ENCODE peak calls at places on chromosomes 6 and 20, in seven cellular contexts. I is SJCRH30, L is mesendoderm, N is upper lobe of right lung, Z is lower lobe of right lung, Q is heart left ventricle, W is IMR-90. G is an unnamed sample. For H3K4me1, the result is how much of the 10 kb centered on the place peaks cover.

GRCh38 chr6:144008501-144009245 is 614 bp upstream of the PLAGL1 start:
- DNase-seq in N (peak), Q (no peak), L (peak), W (no peak), I (peak), Z (peak), G (no peak)

GRCh38 chr6:82385102-82385501 is 21.5 kb downstream of the TPBG start:
- DNase-seq in L (peak), I (no peak), W (no peak), Z (no peak), N (no peak), Q (no peak), G (no peak)

GRCh38 chr6:138614151-138614550 is 114.9 kb upstream of the NHSL1 start:
- DNase-seq in N (no peak), I (no peak), L (no peak), W (peak), Q (no peak), Z (no peak), G (no peak)

GRCh38 chr6:100808638-100809275 is 72.4 kb downstream of the ASCC3 start:
- DNase-seq in I (no peak), Q (no peak), L (no peak), Z (no peak), W (peak), N (no peak), G (no peak)

GRCh38 chr6:40627316-40627715 is 40.2 kb upstream of the LRFN2 start:
- DNase-seq in Q (no peak), L (no peak), I (peak), Z (no peak), N (no peak), W (no peak), G (no peak)

GRCh38 chr6:132768051-132768517 is 10.4 kb upstream of the VNN2 start:
- DNase-seq in Z (peak), L (peak), W (no peak), N (peak), Q (peak), I (peak), G (peak)

GRCh38 chr6:158698876-158699440 is 49.1 kb downstream of the SYTL3 start:
- DNase-seq in L (no peak), Z (peak), W (peak), Q (no peak), N (peak), I (no peak), G (no peak)

GRCh38 chr6:147390909-147391536 is 117.5 kb upstream of the SAMD5 start:
- DNase-seq in I (peak), W (peak), N (no peak), Z (no peak), Q (no peak), L (peak), G (no peak)

GRCh38 chr6:71383891-71384489 is 95.4 kb downstream of the OGFRL1 start:
- DNase-seq in L (peak), I (peak), Q (no peak), Z (no peak), W (peak), N (no peak), G (no peak)

GRCh38 chr6:135739288-135739687 is 112.2 kb upstream of the PDE7B start:
- DNase-seq in Q (no peak), L (no peak), Z (no peak), W (peak), I (no peak), N (no peak), G (no peak)

GRCh38 chr6:126539022-126539421 is 199.1 kb downstream of the CENPW start:
- DNase-seq in Z (no peak), I (no peak), N (no peak), W (peak), L (no peak), Q (no peak), G (no peak)

GRCh38 chr6:77290798-77291197 is 172.5 kb downstream of the HTR1B start:
- DNase-seq in W (peak), Q (no peak), L (no peak), N (no peak), I (no peak), Z (no peak), G (no peak)

GRCh38 chr6:125193208-125193607 is 39.6 kb downstream of the TPD52L1 start:
- DNase-seq in Q (no peak), I (no peak), N (no peak), L (no peak), W (no peak), Z (no peak), G (peak)

GRCh38 chr6:110307368-110307767 is 50.8 kb downstream of the METTL24 start:
- DNase-seq in L (no peak), W (no peak), I (no peak), N (no peak), Q (no peak), Z (no peak), G (no peak)

GRCh38 chr6:132261354-132261753 is 139.9 kb downstream of the MOXD1 start:
- DNase-seq in W (peak), Q (no peak), N (no peak), L (no peak), I (peak), Z (no peak), G (no peak)

DNA sequence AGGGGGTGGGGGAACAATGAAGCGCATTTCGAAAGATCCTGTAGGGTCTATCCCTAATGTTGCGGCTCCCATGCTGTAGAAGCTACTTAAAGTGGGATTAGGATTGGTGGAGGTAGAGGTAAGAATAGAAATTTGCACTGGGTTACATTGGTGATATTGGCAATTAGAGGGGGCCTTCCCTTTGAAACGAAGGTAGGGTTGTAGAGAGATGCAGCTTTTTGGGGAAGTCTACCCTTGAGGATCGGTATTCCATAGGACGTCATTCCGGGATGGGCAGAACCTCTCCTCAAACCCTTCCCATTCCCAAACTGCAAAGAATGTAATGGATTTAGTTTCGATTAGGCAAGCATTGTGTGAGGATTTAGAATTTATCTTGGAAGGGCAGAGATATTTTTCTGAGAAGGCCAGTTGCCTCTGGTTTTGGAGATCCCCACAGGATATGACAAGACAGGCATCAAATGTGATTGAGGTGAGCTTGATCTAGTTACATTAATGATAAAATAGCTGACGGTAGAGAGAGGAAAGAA is 5.4 kb upstream of the ZNFX1 start:
- DNase-seq in W (no peak), L (peak), I (peak), N (no peak), Z (no peak), Q (no peak), G (no peak)
- H3K4me1 ChIP-seq in W (under half), L (under half), I (half or more), N (under half), Z (half or more), Q (under half), G (under half)

DNA sequence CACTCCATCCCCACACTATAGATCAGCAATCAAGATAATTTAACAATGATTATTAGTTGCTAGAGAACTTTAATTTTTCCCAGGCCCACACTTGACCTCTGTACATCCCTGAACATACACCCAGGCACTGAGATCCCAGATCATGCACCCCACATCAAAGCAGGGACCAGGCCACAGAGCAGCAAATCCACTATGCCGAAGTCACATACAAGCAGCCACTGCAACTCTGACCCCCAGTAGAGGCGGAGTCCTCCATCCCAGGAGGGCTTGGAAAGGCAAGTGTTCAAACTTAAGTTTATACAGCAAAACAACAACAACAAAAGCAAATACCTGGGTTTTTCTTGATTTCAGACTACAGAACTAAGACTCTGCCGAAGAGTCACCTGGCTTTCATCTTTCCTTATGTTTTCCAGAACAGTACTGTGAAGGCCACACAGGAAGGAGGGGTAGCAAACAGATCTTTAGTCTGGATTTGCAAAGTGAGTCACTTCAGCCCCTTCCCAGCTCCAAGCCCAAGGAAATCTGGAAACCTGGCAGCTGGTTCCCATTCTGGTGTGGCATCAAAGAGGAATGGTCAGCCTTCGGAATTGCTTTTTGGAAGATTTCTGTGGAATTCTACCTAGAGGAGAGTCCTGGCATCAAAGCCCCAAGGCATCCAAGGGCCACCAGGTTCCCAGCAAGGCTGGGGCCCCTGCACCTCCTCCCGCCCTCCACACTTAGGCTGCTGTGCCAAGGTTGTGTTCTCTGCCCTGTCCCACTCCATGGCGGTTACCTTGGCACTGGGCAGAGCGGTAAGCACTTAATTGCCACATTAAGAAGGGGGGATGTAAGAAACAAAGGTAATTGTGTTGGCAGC is 7.3 kb downstream of the JAG1 start:
- DNase-seq in Q (no peak), Z (no peak), N (no peak), L (no peak), W (no peak), I (no peak), G (no peak)
- H3K4me3 ChIP-seq in Q (peak), Z (peak), N (no peak), L (no peak), W (no peak), I (no peak), G (no peak)

GRCh38 chr20:17966432-17967312 is 1.9 kb downstream of the SNX5 start:
- DNase-seq in N (no peak), Q (no peak), I (peak), W (peak), Z (no peak), L (peak), G (no peak)
- H3K4me1 ChIP-seq in N (half or more), Q (under half), I (under half), W (under half), Z (half or more), L (under half), G (under half)

DNA sequence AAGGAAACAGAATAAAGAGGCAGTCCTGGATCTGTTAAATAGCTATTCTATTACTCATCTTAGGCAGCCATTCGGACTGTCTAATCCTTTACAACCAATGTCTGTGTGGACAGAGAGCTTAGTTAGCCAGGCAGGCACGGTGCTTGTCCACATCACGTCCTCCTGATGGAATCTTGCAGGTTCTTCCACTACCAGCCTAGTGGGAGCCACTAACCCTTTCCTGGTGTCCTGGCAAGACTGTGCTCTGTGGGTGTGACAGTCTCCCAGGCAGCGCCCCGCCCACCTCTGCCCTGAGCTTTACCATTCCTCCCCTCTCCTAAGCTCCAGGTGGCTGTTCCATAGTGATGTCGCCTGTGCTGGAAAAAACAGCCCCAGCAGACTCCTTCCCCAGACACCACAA is 78.3 kb upstream of the CLDN20 start:
- DNase-seq in Z (no peak), I (no peak), W (peak), N (no peak), Q (no peak), L (peak), G (peak)
- H3K4me3 ChIP-seq in Z (no peak), I (no peak), W (no peak), N (no peak), Q (no peak), L (no peak), G (no peak)

GRCh38 chr6:160039441-160039840 is 70.6 kb downstream of the IGF2R start:
- DNase-seq in N (no peak), Q (no peak), I (no peak), Z (no peak), L (no peak), W (no peak), G (no peak)
- H3K4me1 ChIP-seq in N (under half), Q (under half), I (under half), Z (under half), L (under half), W (under half), G (under half)

GRCh38 chr6:152225231-152225934 is 411.8 kb downstream of the SYNE1 start:
- DNase-seq in N (no peak), I (no peak), Q (no peak), L (no peak), W (peak), Z (no peak), G (no peak)

GRCh38 chr6:152223622-152224021 is 413.5 kb downstream of the SYNE1 start:
- DNase-seq in I (peak), Q (no peak), Z (no peak), L (no peak), W (no peak), N (no peak), G (no peak)

GRCh38 chr6:152220785-152221184 is 413.3 kb downstream of the ESR1 start:
- DNase-seq in Z (no peak), I (no peak), N (no peak), W (no peak), Q (peak), L (no peak), G (no peak)

GRCh38 chr6:152218887-152219286 is 411.4 kb downstream of the ESR1 start:
- DNase-seq in Q (no peak), I (no peak), W (no peak), Z (no peak), L (no peak), N (no peak), G (no peak)

DNA sequence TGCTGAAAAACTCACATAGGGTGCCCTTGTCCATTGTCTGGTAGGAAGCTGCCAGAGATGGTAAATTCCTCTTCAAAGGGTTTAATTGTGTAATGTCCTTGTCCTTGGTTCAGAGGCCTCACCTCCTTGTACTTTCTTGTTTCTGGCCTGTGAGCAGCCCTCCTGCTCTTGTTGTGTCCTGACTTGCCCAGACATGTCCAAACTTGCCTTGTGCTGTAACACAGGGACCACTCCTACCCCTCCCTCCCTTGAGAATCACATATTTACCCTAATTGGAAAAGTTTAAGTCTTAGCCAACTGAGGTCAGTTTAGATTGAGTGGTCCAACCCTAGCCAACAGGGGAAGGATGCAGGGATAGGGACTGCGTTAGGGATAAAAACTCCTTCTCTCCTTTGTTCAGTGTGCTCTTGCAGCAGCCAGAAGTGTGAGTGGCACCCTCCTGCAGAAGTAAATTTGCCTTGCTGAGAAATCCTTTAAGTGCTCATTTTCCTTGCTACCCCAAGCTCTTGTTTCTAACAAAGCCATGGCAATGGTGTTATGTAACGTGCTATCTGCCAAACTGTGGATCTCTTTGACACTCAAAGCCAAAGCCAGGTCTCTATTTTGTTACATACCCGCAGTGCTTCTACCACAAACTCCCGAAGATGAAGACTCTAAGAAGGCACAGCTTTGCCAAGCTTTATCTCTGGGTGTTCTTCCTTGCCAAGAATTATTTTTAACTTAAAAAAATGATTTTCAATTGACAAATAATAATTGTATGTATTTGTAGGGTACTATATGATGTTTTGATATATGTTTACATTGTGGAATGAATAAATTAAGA is 414.5 kb downstream of the ESR1 start:
- DNase-seq in I (no peak), L (no peak), W (no peak), N (no peak), Z (no peak), Q (no peak), G (no peak)
- H3K4me3 ChIP-seq in I (no peak), L (no peak), W (no peak), N (no peak), Z (no peak), Q (no peak), G (no peak)

GRCh38 chr20:45091366-45091765 is 9.6 kb downstream of the KCNS1 start:
- DNase-seq in W (no peak), Q (no peak), N (no peak), L (no peak), Z (no peak), I (peak), G (no peak)
- H3K4me1 ChIP-seq in W (under half), Q (under half), N (under half), L (under half), Z (under half), I (under half), G (under half)

DNA sequence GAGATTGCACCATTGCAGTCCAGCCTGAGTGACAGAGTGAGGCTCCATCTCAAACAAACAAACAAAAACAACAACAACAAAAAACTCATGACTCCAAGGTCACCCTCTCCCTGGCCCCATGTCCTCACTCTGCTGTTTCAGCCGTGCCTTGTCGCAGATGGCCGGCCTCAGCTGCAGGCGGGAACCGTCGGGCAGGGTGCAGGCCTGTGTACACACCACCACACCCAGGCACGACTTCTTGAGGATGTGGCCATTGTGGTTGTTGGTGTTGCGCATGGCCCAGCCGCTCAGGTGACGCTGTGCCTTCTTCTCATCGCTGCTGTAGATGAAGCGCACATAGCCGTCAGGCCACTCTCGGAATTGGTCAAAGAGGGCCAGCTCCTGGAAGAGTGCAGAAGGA is 4.8 kb downstream of the GCM2 start:
- DNase-seq in W (no peak), Q (no peak), Z (no peak), I (no peak), N (no peak), L (no peak), G (no peak)
- H3K4me3 ChIP-seq in W (no peak), Q (no peak), Z (no peak), I (no peak), N (no peak), L (no peak), G (no peak)

GRCh38 chr20:23162887-23163286 is 76.8 kb upstream of the CD93 start:
- DNase-seq in W (no peak), N (no peak), Q (no peak), Z (no peak), I (no peak), L (no peak), G (no peak)

GRCh38 chr20:23159923-23160445 is 73.9 kb upstream of the CD93 start:
- DNase-seq in W (no peak), N (no peak), Q (no peak), Z (no peak), I (peak), L (no peak), G (no peak)

GRCh38 chr20:23160536-23161243 is 74.6 kb upstream of the CD93 start:
- DNase-seq in Q (no peak), I (peak), L (no peak), N (no peak), Z (no peak), W (no peak), G (no peak)

GRCh38 chr20:23161968-23162696 is 76.0 kb upstream of the CD93 start:
- DNase-seq in I (peak), W (no peak), N (peak), Z (peak), L (no peak), Q (peak), G (peak)

GRCh38 chr20:23161244-23161875 is 75.2 kb upstream of the CD93 start:
- DNase-seq in L (no peak), Q (no peak), N (no peak), I (peak), Z (no peak), W (peak), G (peak)
- H3K4me1 ChIP-seq in L (under half), Q (under half), N (half or more), I (under half), Z (half or more), W (under half), G (under half)